ENCODE peak calls at places on chromosomes 4 and X, in four cellular contexts. F is dermis blood vessel endothelial cell, T is activated T-cell treated with anti-CD3 and anti-CD28 coated beads for 24 hours, Z is left cardiac atrium. O is an unnamed sample.

GRCh38 chr4:151218343-151218742 is 58.6 kb upstream of the PRSS48 start:
- DNase-seq in T (no peak), F (peak; percentile 43), Z (no peak), O (no peak)

GRCh38 chrX:111095974-111096870 is at the start of gene PAK3:
- DNase-seq in Z (peak; percentile 47), T (no peak), F (peak; percentile 20), O (peak; percentile 12)

GRCh38 chr4:26288308-26288982 is 32.4 kb upstream of the RBPJ start:
- DNase-seq in T (no peak), F (no peak), Z (no peak), O (no peak)

GRCh38 chrX:30533261-30533660 is 44.3 kb downstream of the TASL start:
- DNase-seq in T (no peak), Z (no peak), F (no peak), O (no peak)

GRCh38 chrX:50718791-50719190 is 95.2 kb downstream of the SHROOM4 start:
- DNase-seq in F (no peak), Z (no peak), T (no peak), O (no peak)

GRCh38 chr4:47368211-47368610 is 95.3 kb downstream of the COMMD8 start:
- DNase-seq in F (no peak), T (no peak), Z (no peak), O (no peak)

GRCh38 chr4:185651137-185651677 is 115.9 kb upstream of the PDLIM3 start:
- DNase-seq in Z (no peak), T (no peak), F (no peak), O (no peak)

GRCh38 chrX:109902665-109903064 is 100.2 kb upstream of the TMEM164 start:
- DNase-seq in Z (no peak), T (no peak), F (no peak), O (no peak)

GRCh38 chr4:182023469-182023868 is 219.7 kb upstream of the TENM3 start:
- DNase-seq in T (no peak), Z (no peak), F (no peak), O (no peak)

GRCh38 chrX:69618803-69619202 is 2.9 kb downstream of the EDA start:
- DNase-seq in Z (peak; percentile 22), F (peak; percentile 31), T (no peak), O (no peak)

O was measured in fibroblast of the conjunctiva.